ENCODE peak calls at places on chromosomes 4 and X, in five cellular contexts. L is astrocyte of the spinal cord; S is upper lobe of left lung; E is fibroblast of mammary gland; P is stimulated activated effector memory CD8-positive, alpha-beta T cell treated with anti-CD3 and anti-CD28 coated beads, Interleukin-12 subunit alpha, Interleukin-12 subunit beta, amount 100 ng/mL, for 72 hours. H is an unnamed sample.

GRCh38 chr4:169312690-169313422 is 42.1 kb upstream of the SH3RF1 start:
- DNase-seq in E (no peak), L (no peak), S (no peak), P (no peak), H (no peak)

GRCh38 chrX:43881410-43882293 is 598 bp downstream of the MAOB start:
- DNase-seq in E (peak), L (no peak), P (no peak), S (no peak), H (no peak)

GRCh38 chrX:135522132-135522530 is 1.7 kb downstream of the INTS6L start:
- DNase-seq in E (no peak), L (no peak), P (no peak), S (no peak), H (no peak)

GRCh38 chr4:7256989-7257810 is 64.9 kb downstream of the SORCS2 start:
- DNase-seq in P (no peak), L (peak), E (no peak), S (no peak), H (no peak)

GRCh38 chr4:71382569-71383560 is 44.0 kb downstream of the SLC4A4 start:
- DNase-seq in L (no peak), P (no peak), E (no peak), S (no peak), H (no peak)

GRCh38 chr4:38069271-38069760 is 109.1 kb downstream of the PTTG2 start:
- DNase-seq in L (peak), P (no peak), S (no peak), E (peak), H (peak)

GRCh38 chrX:101160001-101160400 is 59.6 kb upstream of the DRP2 start:
- DNase-seq in P (no peak), S (no peak), L (no peak), E (peak), H (no peak)

GRCh38 chr4:182143822-182144620 is 99.2 kb upstream of the TENM3 start:
- DNase-seq in L (peak), P (no peak), E (peak), S (peak), H (peak)